ENCODE peak calls at places on chromosomes 1 and 21, in eight cellular contexts. One of them, this sample, is unnamed.

GRCh38 chr1:117636637-117637425 is 31.0 kb downstream of the TENT5C start:
- DNase-seq in lung microvascular endothelial cell: no peak
- DNase-seq in H9: no peak
- DNase-seq in CD8-positive, alpha-beta memory T cell: no peak
- DNase-seq in GM20000: no peak
- DNase-seq in stimulated activated CD4-positive, alpha-beta T cell treated with anti-CD3 and anti-CD28 coated beads, Interleukin-4, amount 100 ng/mL, for 1 hour: no peak
- DNase-seq in NCI-H187: no peak
- DNase-seq in mucosa of gallbladder: no peak
- DNase-seq in this sample: no peak

GRCh38 chr1:111778541-111779051 is 22.9 kb downstream of the DDX20 start:
- DNase-seq in stimulated activated CD4-positive, alpha-beta T cell treated with anti-CD3 and anti-CD28 coated beads, Interleukin-4, amount 100 ng/mL, for 1 hour: no peak
- DNase-seq in H9: no peak
- DNase-seq in NCI-H187: no peak
- DNase-seq in lung microvascular endothelial cell: peak; percentile 32
- DNase-seq in CD8-positive, alpha-beta memory T cell: no peak
- DNase-seq in GM20000: no peak
- DNase-seq in mucosa of gallbladder: no peak
- DNase-seq in this sample: no peak

GRCh38 chr1:29466258-29466657 is 229.9 kb downstream of the PTPRU start:
- DNase-seq in mucosa of gallbladder: no peak
- DNase-seq in stimulated activated CD4-positive, alpha-beta T cell treated with anti-CD3 and anti-CD28 coated beads, Interleukin-4, amount 100 ng/mL, for 1 hour: no peak
- DNase-seq in H9: no peak
- DNase-seq in lung microvascular endothelial cell: no peak
- DNase-seq in GM20000: no peak
- DNase-seq in CD8-positive, alpha-beta memory T cell: peak; percentile 6
- DNase-seq in NCI-H187: no peak
- DNase-seq in this sample: no peak

GRCh38 chr1:67626495-67627235 is 58.3 kb upstream of the GADD45A start:
- DNase-seq in lung microvascular endothelial cell: peak; percentile 94
- DNase-seq in stimulated activated CD4-positive, alpha-beta T cell treated with anti-CD3 and anti-CD28 coated beads, Interleukin-4, amount 100 ng/mL, for 1 hour: no peak
- DNase-seq in NCI-H187: no peak
- DNase-seq in H9: no peak
- DNase-seq in CD8-positive, alpha-beta memory T cell: no peak
- DNase-seq in mucosa of gallbladder: no peak
- DNase-seq in GM20000: no peak
- DNase-seq in this sample: no peak

GRCh38 chr1:207336559-207337467 is 15.3 kb downstream of the CD55 start:
- DNase-seq in GM20000: peak; percentile 50
- DNase-seq in CD8-positive, alpha-beta memory T cell: no peak
- DNase-seq in stimulated activated CD4-positive, alpha-beta T cell treated with anti-CD3 and anti-CD28 coated beads, Interleukin-4, amount 100 ng/mL, for 1 hour: no peak
- DNase-seq in H9: no peak
- DNase-seq in NCI-H187: no peak
- DNase-seq in mucosa of gallbladder: no peak
- DNase-seq in lung microvascular endothelial cell: peak; percentile 21
- DNase-seq in this sample: no peak

GRCh38 chr1:192538407-192539311 is 36.9 kb upstream of the RGS1 start:
- DNase-seq in NCI-H187: no peak
- DNase-seq in GM20000: peak; percentile 41
- DNase-seq in CD8-positive, alpha-beta memory T cell: no peak
- DNase-seq in mucosa of gallbladder: no peak
- DNase-seq in H9: no peak
- DNase-seq in stimulated activated CD4-positive, alpha-beta T cell treated with anti-CD3 and anti-CD28 coated beads, Interleukin-4, amount 100 ng/mL, for 1 hour: no peak
- DNase-seq in lung microvascular endothelial cell: peak; percentile 10
- DNase-seq in this sample: no peak

GRCh38 chr1:226663327-226663704 is 75.8 kb downstream of the ITPKB start:
- DNase-seq in mucosa of gallbladder: no peak
- DNase-seq in lung microvascular endothelial cell: no peak
- DNase-seq in stimulated activated CD4-positive, alpha-beta T cell treated with anti-CD3 and anti-CD28 coated beads, Interleukin-4, amount 100 ng/mL, for 1 hour: no peak
- DNase-seq in NCI-H187: no peak
- DNase-seq in GM20000: no peak
- DNase-seq in CD8-positive, alpha-beta memory T cell: no peak
- DNase-seq in H9: no peak
- DNase-seq in this sample: no peak

GRCh38 chr1:165485716-165486115 is 40.8 kb upstream of the RXRG start:
- DNase-seq in H9: no peak
- DNase-seq in NCI-H187: no peak
- DNase-seq in CD8-positive, alpha-beta memory T cell: no peak
- DNase-seq in stimulated activated CD4-positive, alpha-beta T cell treated with anti-CD3 and anti-CD28 coated beads, Interleukin-4, amount 100 ng/mL, for 1 hour: no peak
- DNase-seq in mucosa of gallbladder: no peak
- DNase-seq in lung microvascular endothelial cell: no peak
- DNase-seq in GM20000: no peak
- DNase-seq in this sample: no peak

GRCh38 chr1:36380782-36381181 is 4.9 kb downstream of the STK40 start:
- DNase-seq in NCI-H187: no peak
- DNase-seq in GM20000: no peak
- DNase-seq in CD8-positive, alpha-beta memory T cell: no peak
- DNase-seq in mucosa of gallbladder: no peak
- DNase-seq in lung microvascular endothelial cell: no peak
- DNase-seq in stimulated activated CD4-positive, alpha-beta T cell treated with anti-CD3 and anti-CD28 coated beads, Interleukin-4, amount 100 ng/mL, for 1 hour: no peak
- DNase-seq in H9: no peak
- DNase-seq in this sample: no peak

GRCh38 chr1:178931843-178932551 is 61.1 kb upstream of the ANGPTL1 start:
- DNase-seq in H9: no peak
- DNase-seq in NCI-H187: no peak
- DNase-seq in stimulated activated CD4-positive, alpha-beta T cell treated with anti-CD3 and anti-CD28 coated beads, Interleukin-4, amount 100 ng/mL, for 1 hour: no peak
- DNase-seq in lung microvascular endothelial cell: no peak
- DNase-seq in GM20000: no peak
- DNase-seq in mucosa of gallbladder: peak; percentile 80
- DNase-seq in CD8-positive, alpha-beta memory T cell: no peak
- DNase-seq in this sample: no peak

GRCh38 chr1:217525773-217526490 is 105.0 kb downstream of the GPATCH2 start:
- DNase-seq in GM20000: no peak
- DNase-seq in mucosa of gallbladder: no peak
- DNase-seq in stimulated activated CD4-positive, alpha-beta T cell treated with anti-CD3 and anti-CD28 coated beads, Interleukin-4, amount 100 ng/mL, for 1 hour: no peak
- DNase-seq in lung microvascular endothelial cell: peak; percentile 52
- DNase-seq in CD8-positive, alpha-beta memory T cell: no peak
- DNase-seq in H9: no peak
- DNase-seq in NCI-H187: no peak
- DNase-seq in this sample: no peak

GRCh38 chr1:222975472-222976122 is 160.8 kb downstream of the DISP1 start:
- DNase-seq in lung microvascular endothelial cell: no peak
- DNase-seq in CD8-positive, alpha-beta memory T cell: no peak
- DNase-seq in H9: no peak
- DNase-seq in stimulated activated CD4-positive, alpha-beta T cell treated with anti-CD3 and anti-CD28 coated beads, Interleukin-4, amount 100 ng/mL, for 1 hour: no peak
- DNase-seq in NCI-H187: no peak
- DNase-seq in mucosa of gallbladder: no peak
- DNase-seq in GM20000: no peak
- DNase-seq in this sample: no peak

GRCh38 chr1:115924730-115925129 is 51.6 kb upstream of the SLC22A15 start:
- DNase-seq in GM20000: no peak
- DNase-seq in CD8-positive, alpha-beta memory T cell: no peak
- DNase-seq in mucosa of gallbladder: no peak
- DNase-seq in lung microvascular endothelial cell: no peak
- DNase-seq in NCI-H187: no peak
- DNase-seq in stimulated activated CD4-positive, alpha-beta T cell treated with anti-CD3 and anti-CD28 coated beads, Interleukin-4, amount 100 ng/mL, for 1 hour: no peak
- DNase-seq in H9: peak; percentile 61
- DNase-seq in this sample: no peak

GRCh38 chr1:243841507-243841906 is 8.5 kb downstream of the AKT3 start:
- DNase-seq in lung microvascular endothelial cell: no peak
- DNase-seq in CD8-positive, alpha-beta memory T cell: no peak
- DNase-seq in H9: no peak
- DNase-seq in NCI-H187: no peak
- DNase-seq in stimulated activated CD4-positive, alpha-beta T cell treated with anti-CD3 and anti-CD28 coated beads, Interleukin-4, amount 100 ng/mL, for 1 hour: no peak
- DNase-seq in mucosa of gallbladder: no peak
- DNase-seq in GM20000: no peak
- DNase-seq in this sample: no peak

GRCh38 chr1:47679826-47680225 is 242.0 kb downstream of the FOXD2 start:
- DNase-seq in mucosa of gallbladder: no peak
- DNase-seq in GM20000: no peak
- DNase-seq in CD8-positive, alpha-beta memory T cell: no peak
- DNase-seq in stimulated activated CD4-positive, alpha-beta T cell treated with anti-CD3 and anti-CD28 coated beads, Interleukin-4, amount 100 ng/mL, for 1 hour: no peak
- DNase-seq in lung microvascular endothelial cell: no peak
- DNase-seq in NCI-H187: no peak
- DNase-seq in H9: peak; percentile 10
- DNase-seq in this sample: no peak

GRCh38 chr1:4801192-4801924 is 146.9 kb downstream of the AJAP1 start:
- DNase-seq in GM20000: no peak
- DNase-seq in mucosa of gallbladder: peak; percentile 80
- DNase-seq in CD8-positive, alpha-beta memory T cell: no peak
- DNase-seq in stimulated activated CD4-positive, alpha-beta T cell treated with anti-CD3 and anti-CD28 coated beads, Interleukin-4, amount 100 ng/mL, for 1 hour: no peak
- DNase-seq in lung microvascular endothelial cell: no peak
- DNase-seq in H9: no peak
- DNase-seq in NCI-H187: no peak
- DNase-seq in this sample: no peak

GRCh38 chr21:45974073-45975016 is 7.2 kb upstream of the COL6A1 start:
- DNase-seq in NCI-H187: no peak
- DNase-seq in stimulated activated CD4-positive, alpha-beta T cell treated with anti-CD3 and anti-CD28 coated beads, Interleukin-4, amount 100 ng/mL, for 1 hour: peak; percentile 40
- DNase-seq in mucosa of gallbladder: peak; percentile 16
- DNase-seq in GM20000: no peak
- DNase-seq in lung microvascular endothelial cell: peak; percentile 39
- DNase-seq in CD8-positive, alpha-beta memory T cell: no peak
- DNase-seq in H9: peak; percentile 69
- DNase-seq in this sample: no peak

GRCh38 chr21:36310016-36310415 is 10.0 kb upstream of the MORC3 start:
- DNase-seq in mucosa of gallbladder: no peak
- DNase-seq in CD8-positive, alpha-beta memory T cell: no peak
- DNase-seq in H9: no peak
- DNase-seq in lung microvascular endothelial cell: no peak
- DNase-seq in stimulated activated CD4-positive, alpha-beta T cell treated with anti-CD3 and anti-CD28 coated beads, Interleukin-4, amount 100 ng/mL, for 1 hour: peak; percentile 48
- DNase-seq in GM20000: peak; percentile 60
- DNase-seq in NCI-H187: no peak
- DNase-seq in this sample: no peak

GRCh38 chr1:56206391-56206790 is 373.0 kb downstream of the PLPP3 start:
- DNase-seq in CD8-positive, alpha-beta memory T cell: no peak
- DNase-seq in lung microvascular endothelial cell: no peak
- DNase-seq in stimulated activated CD4-positive, alpha-beta T cell treated with anti-CD3 and anti-CD28 coated beads, Interleukin-4, amount 100 ng/mL, for 1 hour: no peak
- DNase-seq in H9: no peak
- DNase-seq in NCI-H187: no peak
- DNase-seq in GM20000: no peak
- DNase-seq in mucosa of gallbladder: no peak
- DNase-seq in this sample: no peak

GRCh38 chr1:1307261-1307907 is 346 bp downstream of the ACAP3 start:
- DNase-seq in lung microvascular endothelial cell: peak; percentile 37
- DNase-seq in GM20000: no peak
- DNase-seq in stimulated activated CD4-positive, alpha-beta T cell treated with anti-CD3 and anti-CD28 coated beads, Interleukin-4, amount 100 ng/mL, for 1 hour: no peak
- DNase-seq in mucosa of gallbladder: no peak
- DNase-seq in NCI-H187: no peak
- DNase-seq in H9: no peak
- DNase-seq in CD8-positive, alpha-beta memory T cell: no peak
- DNase-seq in this sample: no peak

GRCh38 chr1:204434116-204434755 is 22.6 kb upstream of the PPP1R15B start:
- DNase-seq in mucosa of gallbladder: no peak
- DNase-seq in CD8-positive, alpha-beta memory T cell: no peak
- DNase-seq in H9: no peak
- DNase-seq in stimulated activated CD4-positive, alpha-beta T cell treated with anti-CD3 and anti-CD28 coated beads, Interleukin-4, amount 100 ng/mL, for 1 hour: no peak
- DNase-seq in GM20000: no peak
- DNase-seq in lung microvascular endothelial cell: no peak
- DNase-seq in NCI-H187: no peak
- DNase-seq in this sample: no peak

GRCh38 chr1:15525043-15525958 is 1.3 kb upstream of the CASP9 start:
- DNase-seq in NCI-H187: no peak
- DNase-seq in lung microvascular endothelial cell: no peak
- DNase-seq in H9: no peak
- DNase-seq in CD8-positive, alpha-beta memory T cell: no peak
- DNase-seq in mucosa of gallbladder: peak; percentile 39
- DNase-seq in GM20000: no peak
- DNase-seq in stimulated activated CD4-positive, alpha-beta T cell treated with anti-CD3 and anti-CD28 coated beads, Interleukin-4, amount 100 ng/mL, for 1 hour: no peak
- DNase-seq in this sample: no peak

GRCh38 chr1:190172636-190173410 is 304.8 kb downstream of the BRINP3 start:
- DNase-seq in mucosa of gallbladder: no peak
- DNase-seq in GM20000: no peak
- DNase-seq in CD8-positive, alpha-beta memory T cell: no peak
- DNase-seq in stimulated activated CD4-positive, alpha-beta T cell treated with anti-CD3 and anti-CD28 coated beads, Interleukin-4, amount 100 ng/mL, for 1 hour: no peak
- DNase-seq in lung microvascular endothelial cell: no peak
- DNase-seq in NCI-H187: no peak
- DNase-seq in H9: no peak
- DNase-seq in this sample: no peak

GRCh38 chr1:169100208-169100882 is 6.1 kb upstream of the ATP1B1 start:
- DNase-seq in CD8-positive, alpha-beta memory T cell: no peak
- DNase-seq in mucosa of gallbladder: no peak
- DNase-seq in stimulated activated CD4-positive, alpha-beta T cell treated with anti-CD3 and anti-CD28 coated beads, Interleukin-4, amount 100 ng/mL, for 1 hour: no peak
- DNase-seq in NCI-H187: no peak
- DNase-seq in H9: no peak
- DNase-seq in GM20000: no peak
- DNase-seq in lung microvascular endothelial cell: no peak
- DNase-seq in this sample: no peak

GRCh38 chr1:76284842-76285241 is 210.3 kb downstream of the ST6GALNAC3 start:
- DNase-seq in CD8-positive, alpha-beta memory T cell: no peak
- DNase-seq in GM20000: no peak
- DNase-seq in H9: no peak
- DNase-seq in stimulated activated CD4-positive, alpha-beta T cell treated with anti-CD3 and anti-CD28 coated beads, Interleukin-4, amount 100 ng/mL, for 1 hour: no peak
- DNase-seq in lung microvascular endothelial cell: no peak
- DNase-seq in NCI-H187: no peak
- DNase-seq in mucosa of gallbladder: no peak
- DNase-seq in this sample: no peak

GRCh38 chr1:62841587-62842169 is 57.7 kb downstream of the ATG4C start:
- DNase-seq in H9: no peak
- DNase-seq in CD8-positive, alpha-beta memory T cell: no peak
- DNase-seq in GM20000: peak; percentile 50
- DNase-seq in mucosa of gallbladder: peak; percentile 42
- DNase-seq in stimulated activated CD4-positive, alpha-beta T cell treated with anti-CD3 and anti-CD28 coated beads, Interleukin-4, amount 100 ng/mL, for 1 hour: no peak
- DNase-seq in lung microvascular endothelial cell: peak; percentile 81
- DNase-seq in NCI-H187: peak; percentile 63
- DNase-seq in this sample: no peak

GRCh38 chr1:194004146-194004545 is 817.7 kb upstream of the B3GALT2 start:
- DNase-seq in NCI-H187: no peak
- DNase-seq in lung microvascular endothelial cell: no peak
- DNase-seq in stimulated activated CD4-positive, alpha-beta T cell treated with anti-CD3 and anti-CD28 coated beads, Interleukin-4, amount 100 ng/mL, for 1 hour: no peak
- DNase-seq in CD8-positive, alpha-beta memory T cell: no peak
- DNase-seq in GM20000: no peak
- DNase-seq in mucosa of gallbladder: no peak
- DNase-seq in H9: no peak
- DNase-seq in this sample: no peak